ENCODE peak calls at places on chromosomes 1 and 21, in eight cellular contexts. One of them, this sample, is unnamed. For H3K36me3, the result is how much of the 10 kb centered on the place peaks cover.

GRCh38 chr1:241225741-241226140 is 131.3 kb downstream of the RGS7 start:
- DNase-seq in IMR-90: no peak
- DNase-seq in mesendoderm: no peak
- DNase-seq in endodermal cell: no peak
- DNase-seq in fibroblast of lung: no peak
- DNase-seq in MM.1S: no peak
- DNase-seq in GM23248: no peak
- DNase-seq in colonic mucosa: no peak
- DNase-seq in this sample: no peak

GRCh38 chr1:163399976-163400375 is 78.2 kb downstream of the NUF2 start:
- DNase-seq in IMR-90: no peak
- DNase-seq in fibroblast of lung: no peak
- DNase-seq in mesendoderm: peak
- DNase-seq in colonic mucosa: no peak
- DNase-seq in GM23248: no peak
- DNase-seq in endodermal cell: peak
- DNase-seq in MM.1S: no peak
- DNase-seq in this sample: no peak

GRCh38 chr1:53681647-53682368 is 57.2 kb downstream of the GLIS1 start:
- DNase-seq in GM23248: peak
- DNase-seq in fibroblast of lung: peak
- DNase-seq in colonic mucosa: peak
- DNase-seq in IMR-90: peak
- DNase-seq in MM.1S: peak
- DNase-seq in mesendoderm: peak
- DNase-seq in endodermal cell: peak
- DNase-seq in this sample: peak

GRCh38 chr1:214264196-214264595 is 16.8 kb upstream of the SMYD2 start:
- DNase-seq in MM.1S: no peak
- DNase-seq in GM23248: no peak
- DNase-seq in endodermal cell: no peak
- DNase-seq in mesendoderm: no peak
- DNase-seq in colonic mucosa: no peak
- DNase-seq in IMR-90: no peak
- DNase-seq in fibroblast of lung: no peak
- DNase-seq in this sample: no peak

GRCh38 chr1:155977607-155978324 is 581 bp downstream of the ARHGEF2 start:
- DNase-seq in colonic mucosa: peak
- DNase-seq in endodermal cell: peak
- DNase-seq in fibroblast of lung: no peak
- DNase-seq in mesendoderm: peak
- DNase-seq in MM.1S: peak
- DNase-seq in IMR-90: no peak
- DNase-seq in GM23248: peak
- DNase-seq in this sample: peak

GRCh38 chr1:226482975-226483660 is 65.4 kb upstream of the STUM start:
- DNase-seq in IMR-90: no peak
- DNase-seq in endodermal cell: peak
- DNase-seq in mesendoderm: peak
- DNase-seq in fibroblast of lung: no peak
- DNase-seq in colonic mucosa: no peak
- DNase-seq in MM.1S: no peak
- DNase-seq in GM23248: no peak
- DNase-seq in this sample: no peak

GRCh38 chr21:36813071-36813470 is 114.2 kb downstream of the SIM2 start:
- DNase-seq in fibroblast of lung: no peak
- DNase-seq in IMR-90: no peak
- DNase-seq in GM23248: peak
- DNase-seq in mesendoderm: no peak
- DNase-seq in endodermal cell: no peak
- DNase-seq in colonic mucosa: no peak
- DNase-seq in MM.1S: no peak
- DNase-seq in this sample: no peak

GRCh38 chr1:42003433-42003832 is 84.7 kb upstream of the HIVEP3 start:
- DNase-seq in GM23248: no peak
- DNase-seq in IMR-90: no peak
- DNase-seq in endodermal cell: no peak
- DNase-seq in MM.1S: no peak
- DNase-seq in colonic mucosa: peak
- DNase-seq in mesendoderm: no peak
- DNase-seq in fibroblast of lung: no peak
- DNase-seq in this sample: no peak

DNA sequence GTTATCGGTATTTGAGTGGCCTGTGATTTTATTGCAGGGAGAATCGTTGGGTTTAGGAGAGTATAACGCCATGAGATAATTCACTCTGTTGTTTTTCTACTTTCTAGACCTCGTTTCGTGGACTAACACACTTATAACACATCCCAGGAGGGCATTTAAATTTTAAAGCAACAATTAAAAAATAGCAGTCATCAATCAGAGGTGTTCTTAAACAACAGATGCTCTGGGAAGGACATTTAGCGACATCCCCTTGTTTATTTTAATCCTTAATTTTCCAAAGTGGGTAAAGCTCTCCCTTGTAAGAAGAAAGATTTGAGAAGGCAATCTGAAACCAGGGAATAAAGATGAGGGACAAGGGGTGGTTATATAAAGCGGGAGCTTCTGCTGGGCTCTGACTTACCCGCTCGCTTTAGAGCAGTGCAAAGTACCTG is 4.9 kb downstream of the PBX1 start:
- DNase-seq in fibroblast of lung: peak
- DNase-seq in IMR-90: no peak
- DNase-seq in mesendoderm: no peak
- DNase-seq in endodermal cell: no peak
- DNase-seq in MM.1S: no peak
- DNase-seq in GM23248: peak
- DNase-seq in colonic mucosa: no peak
- DNase-seq in this sample: no peak
- H3K9ac ChIP-seq in fibroblast of lung: peak
- H3K9ac ChIP-seq in IMR-90: peak
- H3K9ac ChIP-seq in mesendoderm: no peak
- H3K9ac ChIP-seq in endodermal cell: no peak
- H3K9ac ChIP-seq in MM.1S: no peak
- H3K9ac ChIP-seq in GM23248: peak
- H3K9ac ChIP-seq in colonic mucosa: no peak
- H3K9ac ChIP-seq in this sample: no peak

GRCh38 chr1:161132410-161133219 is at the start of gene DEDD:
- DNase-seq in endodermal cell: peak
- DNase-seq in GM23248: peak
- DNase-seq in colonic mucosa: peak
- DNase-seq in mesendoderm: peak
- DNase-seq in MM.1S: peak
- DNase-seq in IMR-90: peak
- DNase-seq in fibroblast of lung: peak
- DNase-seq in this sample: peak

GRCh38 chr1:161127649-161128048 is 4.8 kb downstream of the DEDD start:
- DNase-seq in endodermal cell: no peak
- DNase-seq in colonic mucosa: no peak
- DNase-seq in mesendoderm: no peak
- DNase-seq in MM.1S: no peak
- DNase-seq in fibroblast of lung: no peak
- DNase-seq in GM23248: no peak
- DNase-seq in IMR-90: no peak
- DNase-seq in this sample: no peak

GRCh38 chr1:161131721-161132409 is 602 bp downstream of the DEDD start:
- DNase-seq in GM23248: peak
- DNase-seq in colonic mucosa: peak
- DNase-seq in endodermal cell: no peak
- DNase-seq in fibroblast of lung: peak
- DNase-seq in mesendoderm: no peak
- DNase-seq in MM.1S: no peak
- DNase-seq in IMR-90: peak
- DNase-seq in this sample: peak

GRCh38 chr1:161130266-161130665 is 2.2 kb downstream of the DEDD start:
- DNase-seq in GM23248: no peak
- DNase-seq in colonic mucosa: no peak
- DNase-seq in IMR-90: no peak
- DNase-seq in MM.1S: no peak
- DNase-seq in mesendoderm: no peak
- DNase-seq in fibroblast of lung: no peak
- DNase-seq in endodermal cell: no peak
- DNase-seq in this sample: no peak

DNA sequence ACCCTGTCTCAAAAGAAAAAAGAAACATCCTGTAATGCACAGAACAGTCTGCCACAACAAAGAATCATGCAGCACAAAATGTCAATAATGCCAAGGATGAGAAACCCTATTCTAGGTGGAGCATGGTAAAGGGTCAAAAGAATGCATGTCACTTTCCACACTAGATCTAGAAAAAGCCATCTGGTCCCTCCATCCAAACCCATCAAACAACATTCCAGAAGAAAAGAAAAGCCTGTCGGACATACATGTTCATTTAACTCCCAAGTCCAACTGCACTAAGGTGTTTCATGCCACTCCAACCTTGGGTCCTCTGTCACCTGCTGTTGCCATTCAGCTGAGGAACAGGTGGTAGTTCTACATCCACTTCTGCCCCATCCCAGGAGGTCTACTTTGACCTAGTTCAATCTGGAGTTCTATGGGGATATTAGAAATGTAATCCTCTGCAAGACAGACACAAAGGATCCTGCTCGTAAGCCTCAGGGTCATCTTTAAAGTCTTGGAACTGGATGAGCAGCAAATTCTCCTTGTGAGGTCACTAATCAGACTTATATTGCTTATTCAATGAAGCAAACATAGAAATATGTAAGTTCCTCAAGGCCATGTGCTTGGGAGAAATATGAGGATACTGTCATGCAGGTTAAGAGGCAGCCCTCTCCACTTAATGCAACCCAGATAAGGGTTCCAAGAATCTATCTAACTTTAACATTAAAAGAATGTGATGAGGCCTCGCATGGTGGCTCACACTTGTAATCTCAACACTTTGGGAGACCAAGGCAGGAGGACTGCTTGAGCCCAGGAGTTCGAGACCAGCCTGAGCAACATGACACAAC is 3.7 kb downstream of the DEDD start:
- DNase-seq in MM.1S: no peak
- DNase-seq in colonic mucosa: no peak
- DNase-seq in IMR-90: no peak
- DNase-seq in GM23248: no peak
- DNase-seq in endodermal cell: no peak
- DNase-seq in fibroblast of lung: no peak
- DNase-seq in mesendoderm: no peak
- DNase-seq in this sample: no peak
- H3K36me3 ChIP-seq in MM.1S: under half
- H3K36me3 ChIP-seq in colonic mucosa: under half
- H3K36me3 ChIP-seq in IMR-90: under half
- H3K36me3 ChIP-seq in GM23248: under half
- H3K36me3 ChIP-seq in endodermal cell: half or more
- H3K36me3 ChIP-seq in fibroblast of lung: under half
- H3K36me3 ChIP-seq in mesendoderm: under half
- H3K36me3 ChIP-seq in this sample: under half

DNA sequence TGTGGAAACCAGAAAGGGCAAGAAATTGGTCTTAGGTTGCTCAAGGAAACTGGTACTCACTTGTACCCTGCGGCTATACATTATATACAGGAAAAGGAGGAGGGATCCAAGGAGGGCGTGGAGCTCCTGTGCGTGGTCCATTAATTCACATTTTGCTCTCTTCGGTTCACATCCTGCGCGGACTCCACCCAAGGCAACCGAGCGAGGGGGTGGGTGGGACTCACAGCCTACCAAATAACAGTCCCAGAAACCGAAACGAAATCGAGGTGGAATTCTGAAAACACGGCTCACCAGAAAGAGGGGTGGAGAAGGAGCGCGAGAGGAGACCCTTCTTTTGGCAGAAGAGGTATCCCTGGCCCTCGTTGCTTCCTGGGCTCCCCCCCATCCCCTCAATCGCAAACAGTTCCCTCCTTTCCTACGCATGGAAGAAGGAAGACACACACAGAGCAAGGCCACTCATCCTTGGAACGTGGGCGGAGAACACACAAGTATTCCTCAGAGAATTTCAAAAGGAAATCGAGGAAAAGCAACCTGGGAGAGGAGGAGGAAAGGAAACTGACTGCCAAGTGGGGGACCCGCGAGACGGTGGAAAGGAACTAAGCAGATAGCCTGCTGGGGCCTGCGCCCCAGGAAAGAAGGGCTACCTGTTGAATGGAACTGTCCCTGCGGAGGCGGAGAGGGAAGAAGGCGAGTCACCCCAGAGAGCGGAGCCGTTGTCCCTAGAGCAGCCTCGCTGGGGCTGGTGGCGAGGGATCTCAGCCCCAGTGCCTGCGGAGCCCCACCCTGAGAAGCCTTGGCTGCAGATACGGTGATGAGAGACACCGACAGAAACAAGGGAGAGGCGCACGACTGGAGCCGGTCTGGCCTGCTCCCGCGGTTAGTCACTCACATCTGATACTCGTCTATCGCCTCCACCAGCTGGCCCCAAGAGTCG is 705 bp downstream of the AIDA start:
- DNase-seq in IMR-90: peak
- DNase-seq in colonic mucosa: peak
- DNase-seq in mesendoderm: peak
- DNase-seq in endodermal cell: peak
- DNase-seq in fibroblast of lung: peak
- DNase-seq in MM.1S: peak
- DNase-seq in GM23248: peak
- DNase-seq in this sample: peak
- H3K9ac ChIP-seq in IMR-90: peak
- H3K9ac ChIP-seq in colonic mucosa: peak
- H3K9ac ChIP-seq in mesendoderm: peak
- H3K9ac ChIP-seq in endodermal cell: peak
- H3K9ac ChIP-seq in fibroblast of lung: peak
- H3K9ac ChIP-seq in MM.1S: peak
- H3K9ac ChIP-seq in GM23248: peak
- H3K9ac ChIP-seq in this sample: peak

GRCh38 chr1:151546006-151546925 is 6.2 kb downstream of the TUFT1 start:
- DNase-seq in mesendoderm: peak
- DNase-seq in IMR-90: no peak
- DNase-seq in GM23248: no peak
- DNase-seq in MM.1S: peak
- DNase-seq in endodermal cell: no peak
- DNase-seq in fibroblast of lung: no peak
- DNase-seq in colonic mucosa: no peak
- DNase-seq in this sample: no peak

GRCh38 chr1:151545542-151545941 is 5.4 kb downstream of the TUFT1 start:
- DNase-seq in IMR-90: no peak
- DNase-seq in endodermal cell: no peak
- DNase-seq in fibroblast of lung: no peak
- DNase-seq in GM23248: peak
- DNase-seq in colonic mucosa: no peak
- DNase-seq in mesendoderm: peak
- DNase-seq in MM.1S: no peak
- DNase-seq in this sample: no peak

GRCh38 chr1:151547119-151547899 is 7.2 kb downstream of the TUFT1 start:
- DNase-seq in fibroblast of lung: peak
- DNase-seq in IMR-90: peak
- DNase-seq in MM.1S: peak
- DNase-seq in colonic mucosa: peak
- DNase-seq in GM23248: peak
- DNase-seq in mesendoderm: peak
- DNase-seq in endodermal cell: peak
- DNase-seq in this sample: no peak

GRCh38 chr1:151549199-151549598 is 9.1 kb downstream of the TUFT1 start:
- DNase-seq in mesendoderm: no peak
- DNase-seq in GM23248: peak
- DNase-seq in MM.1S: no peak
- DNase-seq in fibroblast of lung: no peak
- DNase-seq in colonic mucosa: no peak
- DNase-seq in endodermal cell: no peak
- DNase-seq in IMR-90: no peak
- DNase-seq in this sample: no peak

DNA sequence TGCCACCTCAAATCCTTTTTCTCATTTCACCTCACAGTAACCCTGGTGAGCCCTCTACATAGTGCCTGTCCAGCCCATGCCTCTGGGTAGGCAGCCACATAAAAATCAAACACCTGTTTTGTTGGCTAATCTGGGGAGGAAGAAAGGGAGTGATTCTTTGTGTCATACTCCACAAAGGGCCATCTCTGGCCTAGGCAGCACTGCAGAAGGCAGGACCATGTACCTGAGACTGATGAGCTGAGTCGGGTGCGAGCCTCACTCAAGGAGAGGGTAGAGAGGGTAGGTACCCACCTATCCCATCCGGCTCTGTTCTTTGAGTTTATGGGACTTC is 7.8 kb downstream of the TUFT1 start:
- DNase-seq in colonic mucosa: no peak
- DNase-seq in mesendoderm: no peak
- DNase-seq in MM.1S: no peak
- DNase-seq in endodermal cell: no peak
- DNase-seq in fibroblast of lung: no peak
- DNase-seq in GM23248: no peak
- DNase-seq in IMR-90: no peak
- DNase-seq in this sample: no peak
- H3K36me3 ChIP-seq in colonic mucosa: under half
- H3K36me3 ChIP-seq in mesendoderm: under half
- H3K36me3 ChIP-seq in MM.1S: under half
- H3K36me3 ChIP-seq in endodermal cell: under half
- H3K36me3 ChIP-seq in fibroblast of lung: under half
- H3K36me3 ChIP-seq in GM23248: under half
- H3K36me3 ChIP-seq in IMR-90: under half
- H3K36me3 ChIP-seq in this sample: under half